ENCODE peak calls at places on chromosomes 5 and 9, in five cellular contexts. H is Daoy; F is activated naive CD4-positive, alpha-beta T cell treated with anti-CD3 and anti-CD28 coated beads, Interleukin-2, amount 10 ng/mL, durations not matched to agents 7 days and 5 days; O is right lobe of liver; D is nephron progenitor cell. A is an unnamed sample.

GRCh38 chr5:178221857-178222256 is 10.7 kb downstream of the PHYKPL start:
- DNase-seq in D (no peak), H (no peak), O (peak; percentile 8), F (no peak), A (no peak)

GRCh38 chr9:112325127-112325526 is 8.3 kb downstream of the PTBP3 start:
- DNase-seq in F (no peak), O (no peak), D (no peak), H (no peak), A (no peak)

GRCh38 chr9:129143461-129143927 is 32.3 kb downstream of the PTPA start:
- DNase-seq in H (no peak), F (no peak), O (peak; percentile 77), D (peak; percentile 74), A (no peak)

GRCh38 chr5:34039398-34040157 is 3.4 kb downstream of the C1QTNF3 start:
- DNase-seq in F (no peak), H (no peak), D (no peak), O (no peak), A (no peak)

GRCh38 chr9:119375892-119376291 is 6.7 kb upstream of the BRINP1 start:
- DNase-seq in F (no peak), H (no peak), O (no peak), D (peak; percentile 51), A (no peak)

GRCh38 chr9:35828716-35829083 is at the start of gene FAM221B:
- DNase-seq in D (peak; percentile 75), F (no peak), O (peak; percentile 38), H (no peak), A (no peak)

GRCh38 chr9:7844283-7844682 is 44.7 kb upstream of the DMAC1 start:
- DNase-seq in D (no peak), O (no peak), F (no peak), H (no peak), A (no peak)

GRCh38 chr9:130111805-130112204 is 58.1 kb downstream of the GPR107 start:
- DNase-seq in D (peak; percentile 37), H (no peak), F (no peak), O (no peak), A (no peak)

GRCh38 chr5:43658499-43658898 is 55.5 kb downstream of the NNT start:
- DNase-seq in O (no peak), H (peak; percentile 22), F (no peak), D (no peak), A (no peak)

GRCh38 chr5:170752257-170753215 is 31.0 kb upstream of the GABRP start:
- DNase-seq in H (peak; percentile 48), F (no peak), O (no peak), D (no peak), A (no peak)

GRCh38 chr5:72920690-72921089 is 35.2 kb upstream of the FCHO2 start:
- DNase-seq in O (no peak), F (no peak), H (peak; percentile 14), D (no peak), A (peak; percentile 15)

GRCh38 chr5:149239917-149240316 is 31.7 kb upstream of the AFAP1L1 start:
- DNase-seq in H (no peak), D (no peak), F (no peak), O (no peak), A (no peak)

GRCh38 chr5:121221483-121221882 is 630.2 kb upstream of the FTMT start:
- DNase-seq in O (no peak), F (no peak), D (no peak), H (no peak), A (no peak)

A was measured in retinal pigment epithelial cell.